ENCODE peak calls at places on chromosomes 4 and X, in ten cellular contexts. One of them, this sample, is unnamed.

GRCh38 chrX:23901805-23902204 is 5.9 kb downstream of the APOO start:
- DNase-seq in GOT3: no peak
- DNase-seq in glutamatergic neuron: no peak
- DNase-seq in stimulated activated CD4-positive, alpha-beta T cell treated with anti-CD3 and anti-CD28 coated beads, Interleukin-2, amount 100 ng/mL, for 24 hours: peak
- DNase-seq in NCI-H1092 treated with DMSO at 0.1 percent for 48 hours: peak
- DNase-seq in head of caudate nucleus: peak
- DNase-seq in IMR-90: peak
- DNase-seq in adrenal gland: peak
- DNase-seq in activated CD8-positive, alpha-beta memory T cell treated with anti-CD3 and anti-CD28 coated beads for 24 hours: no peak
- DNase-seq in occipital lobe: no peak
- DNase-seq in this sample: peak

GRCh38 chr4:98794565-98795205 is 134.2 kb downstream of the EIF4E start:
- DNase-seq in GOT3: no peak
- DNase-seq in occipital lobe: no peak
- DNase-seq in adrenal gland: no peak
- DNase-seq in NCI-H1092 treated with DMSO at 0.1 percent for 48 hours: no peak
- DNase-seq in stimulated activated CD4-positive, alpha-beta T cell treated with anti-CD3 and anti-CD28 coated beads, Interleukin-2, amount 100 ng/mL, for 24 hours: peak
- DNase-seq in activated CD8-positive, alpha-beta memory T cell treated with anti-CD3 and anti-CD28 coated beads for 24 hours: no peak
- DNase-seq in IMR-90: peak
- DNase-seq in glutamatergic neuron: no peak
- DNase-seq in head of caudate nucleus: peak
- DNase-seq in this sample: no peak

GRCh38 chrX:106952988-106953387 is 32.8 kb downstream of the CLDN2 start:
- DNase-seq in IMR-90: no peak
- DNase-seq in glutamatergic neuron: no peak
- DNase-seq in occipital lobe: no peak
- DNase-seq in head of caudate nucleus: no peak
- DNase-seq in stimulated activated CD4-positive, alpha-beta T cell treated with anti-CD3 and anti-CD28 coated beads, Interleukin-2, amount 100 ng/mL, for 24 hours: no peak
- DNase-seq in NCI-H1092 treated with DMSO at 0.1 percent for 48 hours: no peak
- DNase-seq in adrenal gland: no peak
- DNase-seq in GOT3: no peak
- DNase-seq in activated CD8-positive, alpha-beta memory T cell treated with anti-CD3 and anti-CD28 coated beads for 24 hours: no peak
- DNase-seq in this sample: peak

GRCh38 chr4:21605006-21605405 is 343.6 kb downstream of the KCNIP4 start:
- DNase-seq in head of caudate nucleus: no peak
- DNase-seq in NCI-H1092 treated with DMSO at 0.1 percent for 48 hours: no peak
- DNase-seq in stimulated activated CD4-positive, alpha-beta T cell treated with anti-CD3 and anti-CD28 coated beads, Interleukin-2, amount 100 ng/mL, for 24 hours: no peak
- DNase-seq in IMR-90: no peak
- DNase-seq in occipital lobe: no peak
- DNase-seq in glutamatergic neuron: no peak
- DNase-seq in adrenal gland: no peak
- DNase-seq in activated CD8-positive, alpha-beta memory T cell treated with anti-CD3 and anti-CD28 coated beads for 24 hours: no peak
- DNase-seq in GOT3: no peak
- DNase-seq in this sample: no peak

GRCh38 chr4:92969650-92970370 is 666.0 kb downstream of the GRID2 start:
- DNase-seq in head of caudate nucleus: no peak
- DNase-seq in IMR-90: peak
- DNase-seq in NCI-H1092 treated with DMSO at 0.1 percent for 48 hours: no peak
- DNase-seq in occipital lobe: no peak
- DNase-seq in activated CD8-positive, alpha-beta memory T cell treated with anti-CD3 and anti-CD28 coated beads for 24 hours: no peak
- DNase-seq in GOT3: no peak
- DNase-seq in glutamatergic neuron: no peak
- DNase-seq in stimulated activated CD4-positive, alpha-beta T cell treated with anti-CD3 and anti-CD28 coated beads, Interleukin-2, amount 100 ng/mL, for 24 hours: no peak
- DNase-seq in adrenal gland: no peak
- DNase-seq in this sample: no peak

GRCh38 chr4:83552085-83552484 is 16.2 kb downstream of the GPAT3 start:
- DNase-seq in occipital lobe: no peak
- DNase-seq in stimulated activated CD4-positive, alpha-beta T cell treated with anti-CD3 and anti-CD28 coated beads, Interleukin-2, amount 100 ng/mL, for 24 hours: no peak
- DNase-seq in head of caudate nucleus: no peak
- DNase-seq in glutamatergic neuron: peak
- DNase-seq in NCI-H1092 treated with DMSO at 0.1 percent for 48 hours: no peak
- DNase-seq in activated CD8-positive, alpha-beta memory T cell treated with anti-CD3 and anti-CD28 coated beads for 24 hours: no peak
- DNase-seq in IMR-90: no peak
- DNase-seq in adrenal gland: no peak
- DNase-seq in GOT3: peak
- DNase-seq in this sample: peak

GRCh38 chrX:13934731-13935130 is 95.0 kb downstream of the GEMIN8 start:
- DNase-seq in IMR-90: no peak
- DNase-seq in glutamatergic neuron: no peak
- DNase-seq in adrenal gland: no peak
- DNase-seq in activated CD8-positive, alpha-beta memory T cell treated with anti-CD3 and anti-CD28 coated beads for 24 hours: no peak
- DNase-seq in occipital lobe: no peak
- DNase-seq in head of caudate nucleus: no peak
- DNase-seq in stimulated activated CD4-positive, alpha-beta T cell treated with anti-CD3 and anti-CD28 coated beads, Interleukin-2, amount 100 ng/mL, for 24 hours: no peak
- DNase-seq in GOT3: no peak
- DNase-seq in NCI-H1092 treated with DMSO at 0.1 percent for 48 hours: no peak
- DNase-seq in this sample: no peak

GRCh38 chr4:7766661-7767345 is 172.9 kb downstream of the AFAP1 start:
- DNase-seq in head of caudate nucleus: no peak
- DNase-seq in IMR-90: no peak
- DNase-seq in occipital lobe: no peak
- DNase-seq in stimulated activated CD4-positive, alpha-beta T cell treated with anti-CD3 and anti-CD28 coated beads, Interleukin-2, amount 100 ng/mL, for 24 hours: no peak
- DNase-seq in adrenal gland: no peak
- DNase-seq in glutamatergic neuron: peak
- DNase-seq in GOT3: no peak
- DNase-seq in activated CD8-positive, alpha-beta memory T cell treated with anti-CD3 and anti-CD28 coated beads for 24 hours: no peak
- DNase-seq in NCI-H1092 treated with DMSO at 0.1 percent for 48 hours: peak
- DNase-seq in this sample: no peak

GRCh38 chr4:131609039-131609438 is 1540.1 kb upstream of the PCDH10 start:
- DNase-seq in activated CD8-positive, alpha-beta memory T cell treated with anti-CD3 and anti-CD28 coated beads for 24 hours: no peak
- DNase-seq in NCI-H1092 treated with DMSO at 0.1 percent for 48 hours: no peak
- DNase-seq in GOT3: no peak
- DNase-seq in stimulated activated CD4-positive, alpha-beta T cell treated with anti-CD3 and anti-CD28 coated beads, Interleukin-2, amount 100 ng/mL, for 24 hours: no peak
- DNase-seq in glutamatergic neuron: no peak
- DNase-seq in adrenal gland: no peak
- DNase-seq in occipital lobe: no peak
- DNase-seq in IMR-90: no peak
- DNase-seq in head of caudate nucleus: no peak
- DNase-seq in this sample: no peak

GRCh38 chr4:169268951-169269781 is 1.6 kb downstream of the SH3RF1 start:
- DNase-seq in stimulated activated CD4-positive, alpha-beta T cell treated with anti-CD3 and anti-CD28 coated beads, Interleukin-2, amount 100 ng/mL, for 24 hours: no peak
- DNase-seq in occipital lobe: no peak
- DNase-seq in activated CD8-positive, alpha-beta memory T cell treated with anti-CD3 and anti-CD28 coated beads for 24 hours: no peak
- DNase-seq in GOT3: no peak
- DNase-seq in adrenal gland: peak
- DNase-seq in head of caudate nucleus: no peak
- DNase-seq in glutamatergic neuron: peak
- DNase-seq in IMR-90: peak
- DNase-seq in NCI-H1092 treated with DMSO at 0.1 percent for 48 hours: no peak
- DNase-seq in this sample: peak

GRCh38 chrX:38220024-38220935 is at the start of gene SRPX:
- DNase-seq in glutamatergic neuron: peak
- DNase-seq in adrenal gland: peak
- DNase-seq in activated CD8-positive, alpha-beta memory T cell treated with anti-CD3 and anti-CD28 coated beads for 24 hours: no peak
- DNase-seq in NCI-H1092 treated with DMSO at 0.1 percent for 48 hours: no peak
- DNase-seq in IMR-90: peak
- DNase-seq in stimulated activated CD4-positive, alpha-beta T cell treated with anti-CD3 and anti-CD28 coated beads, Interleukin-2, amount 100 ng/mL, for 24 hours: peak
- DNase-seq in occipital lobe: no peak
- DNase-seq in head of caudate nucleus: peak
- DNase-seq in GOT3: no peak
- DNase-seq in this sample: peak

GRCh38 chrX:2705461-2705860 is 14.4 kb downstream of the CD99 start:
- DNase-seq in occipital lobe: no peak
- DNase-seq in IMR-90: no peak
- DNase-seq in activated CD8-positive, alpha-beta memory T cell treated with anti-CD3 and anti-CD28 coated beads for 24 hours: no peak
- DNase-seq in NCI-H1092 treated with DMSO at 0.1 percent for 48 hours: no peak
- DNase-seq in glutamatergic neuron: no peak
- DNase-seq in GOT3: no peak
- DNase-seq in head of caudate nucleus: no peak
- DNase-seq in adrenal gland: no peak
- DNase-seq in stimulated activated CD4-positive, alpha-beta T cell treated with anti-CD3 and anti-CD28 coated beads, Interleukin-2, amount 100 ng/mL, for 24 hours: no peak
- DNase-seq in this sample: no peak

GRCh38 chrX:155263854-155264628 is at the start of gene RAB39B:
- DNase-seq in adrenal gland: peak
- DNase-seq in stimulated activated CD4-positive, alpha-beta T cell treated with anti-CD3 and anti-CD28 coated beads, Interleukin-2, amount 100 ng/mL, for 24 hours: peak
- DNase-seq in GOT3: peak
- DNase-seq in head of caudate nucleus: peak
- DNase-seq in activated CD8-positive, alpha-beta memory T cell treated with anti-CD3 and anti-CD28 coated beads for 24 hours: peak
- DNase-seq in occipital lobe: peak
- DNase-seq in glutamatergic neuron: peak
- DNase-seq in IMR-90: peak
- DNase-seq in NCI-H1092 treated with DMSO at 0.1 percent for 48 hours: peak
- DNase-seq in this sample: peak

GRCh38 chr4:499563-499962 is 553 bp downstream of the PIGG start:
- DNase-seq in glutamatergic neuron: no peak
- DNase-seq in stimulated activated CD4-positive, alpha-beta T cell treated with anti-CD3 and anti-CD28 coated beads, Interleukin-2, amount 100 ng/mL, for 24 hours: no peak
- DNase-seq in adrenal gland: no peak
- DNase-seq in IMR-90: no peak
- DNase-seq in GOT3: no peak
- DNase-seq in head of caudate nucleus: no peak
- DNase-seq in NCI-H1092 treated with DMSO at 0.1 percent for 48 hours: no peak
- DNase-seq in activated CD8-positive, alpha-beta memory T cell treated with anti-CD3 and anti-CD28 coated beads for 24 hours: no peak
- DNase-seq in occipital lobe: no peak
- DNase-seq in this sample: no peak

GRCh38 chr4:3491681-3492405 is 28.7 kb downstream of the DOK7 start:
- DNase-seq in adrenal gland: no peak
- DNase-seq in stimulated activated CD4-positive, alpha-beta T cell treated with anti-CD3 and anti-CD28 coated beads, Interleukin-2, amount 100 ng/mL, for 24 hours: no peak
- DNase-seq in glutamatergic neuron: no peak
- DNase-seq in head of caudate nucleus: no peak
- DNase-seq in activated CD8-positive, alpha-beta memory T cell treated with anti-CD3 and anti-CD28 coated beads for 24 hours: no peak
- DNase-seq in occipital lobe: no peak
- DNase-seq in IMR-90: peak
- DNase-seq in GOT3: no peak
- DNase-seq in NCI-H1092 treated with DMSO at 0.1 percent for 48 hours: no peak
- DNase-seq in this sample: no peak

GRCh38 chr4:84578540-84579409 is 4.2 kb upstream of the CDS1 start:
- DNase-seq in glutamatergic neuron: no peak
- DNase-seq in IMR-90: peak
- DNase-seq in NCI-H1092 treated with DMSO at 0.1 percent for 48 hours: peak
- DNase-seq in stimulated activated CD4-positive, alpha-beta T cell treated with anti-CD3 and anti-CD28 coated beads, Interleukin-2, amount 100 ng/mL, for 24 hours: no peak
- DNase-seq in adrenal gland: peak
- DNase-seq in occipital lobe: no peak
- DNase-seq in GOT3: no peak
- DNase-seq in head of caudate nucleus: peak
- DNase-seq in activated CD8-positive, alpha-beta memory T cell treated with anti-CD3 and anti-CD28 coated beads for 24 hours: no peak
- DNase-seq in this sample: peak

GRCh38 chr4:113673450-113673849 is 88.1 kb downstream of the CAMK2D start:
- DNase-seq in adrenal gland: no peak
- DNase-seq in stimulated activated CD4-positive, alpha-beta T cell treated with anti-CD3 and anti-CD28 coated beads, Interleukin-2, amount 100 ng/mL, for 24 hours: peak
- DNase-seq in glutamatergic neuron: no peak
- DNase-seq in head of caudate nucleus: no peak
- DNase-seq in NCI-H1092 treated with DMSO at 0.1 percent for 48 hours: no peak
- DNase-seq in GOT3: no peak
- DNase-seq in IMR-90: peak
- DNase-seq in activated CD8-positive, alpha-beta memory T cell treated with anti-CD3 and anti-CD28 coated beads for 24 hours: peak
- DNase-seq in occipital lobe: no peak
- DNase-seq in this sample: peak

GRCh38 chr4:40976343-40976742 is 226.6 kb downstream of the NSUN7 start:
- DNase-seq in head of caudate nucleus: no peak
- DNase-seq in stimulated activated CD4-positive, alpha-beta T cell treated with anti-CD3 and anti-CD28 coated beads, Interleukin-2, amount 100 ng/mL, for 24 hours: no peak
- DNase-seq in GOT3: no peak
- DNase-seq in adrenal gland: peak
- DNase-seq in activated CD8-positive, alpha-beta memory T cell treated with anti-CD3 and anti-CD28 coated beads for 24 hours: no peak
- DNase-seq in NCI-H1092 treated with DMSO at 0.1 percent for 48 hours: peak
- DNase-seq in glutamatergic neuron: no peak
- DNase-seq in occipital lobe: no peak
- DNase-seq in IMR-90: peak
- DNase-seq in this sample: peak

GRCh38 chr4:53651142-53651720 is 59.9 kb upstream of the LNX1 start:
- DNase-seq in adrenal gland: peak
- DNase-seq in glutamatergic neuron: no peak
- DNase-seq in IMR-90: peak
- DNase-seq in activated CD8-positive, alpha-beta memory T cell treated with anti-CD3 and anti-CD28 coated beads for 24 hours: no peak
- DNase-seq in stimulated activated CD4-positive, alpha-beta T cell treated with anti-CD3 and anti-CD28 coated beads, Interleukin-2, amount 100 ng/mL, for 24 hours: no peak
- DNase-seq in NCI-H1092 treated with DMSO at 0.1 percent for 48 hours: no peak
- DNase-seq in GOT3: no peak
- DNase-seq in head of caudate nucleus: no peak
- DNase-seq in occipital lobe: no peak
- DNase-seq in this sample: no peak

GRCh38 chr4:61996943-61997342 is 796.8 kb downstream of the ADGRL3 start:
- DNase-seq in activated CD8-positive, alpha-beta memory T cell treated with anti-CD3 and anti-CD28 coated beads for 24 hours: no peak
- DNase-seq in head of caudate nucleus: no peak
- DNase-seq in NCI-H1092 treated with DMSO at 0.1 percent for 48 hours: no peak
- DNase-seq in IMR-90: no peak
- DNase-seq in occipital lobe: no peak
- DNase-seq in glutamatergic neuron: no peak
- DNase-seq in stimulated activated CD4-positive, alpha-beta T cell treated with anti-CD3 and anti-CD28 coated beads, Interleukin-2, amount 100 ng/mL, for 24 hours: no peak
- DNase-seq in adrenal gland: no peak
- DNase-seq in GOT3: no peak
- DNase-seq in this sample: no peak

GRCh38 chrX:11341274-11342256 is 48.4 kb downstream of the AMELX start:
- DNase-seq in GOT3: peak
- DNase-seq in activated CD8-positive, alpha-beta memory T cell treated with anti-CD3 and anti-CD28 coated beads for 24 hours: no peak
- DNase-seq in NCI-H1092 treated with DMSO at 0.1 percent for 48 hours: no peak
- DNase-seq in IMR-90: peak
- DNase-seq in stimulated activated CD4-positive, alpha-beta T cell treated with anti-CD3 and anti-CD28 coated beads, Interleukin-2, amount 100 ng/mL, for 24 hours: peak
- DNase-seq in adrenal gland: peak
- DNase-seq in glutamatergic neuron: no peak
- DNase-seq in occipital lobe: no peak
- DNase-seq in head of caudate nucleus: peak
- DNase-seq in this sample: no peak

This sample was measured in NCI-H82.